ENCODE peak calls at places on chromosomes 7 and 10, in nine cellular contexts. F, Z, C, D, N, H, S, G and W are unnamed samples.

GRCh38 chr10:50992972-50993766 is 81.1 kb upstream of the PRKG1 start:
- DNase-seq in H (no peak), F (peak; percentile 7), S (no peak), C (no peak), Z (no peak), D (no peak), G (no peak), N (no peak), W (no peak)

GRCh38 chr10:51960494-51960895 is 261.1 kb upstream of the CSTF2T start:
- DNase-seq in F (peak; percentile 34), G (no peak), Z (peak; percentile 22), C (no peak), S (no peak), N (peak; percentile 3), H (no peak), D (no peak), W (no peak)

GRCh38 chr7:102303669-102304422 is 17.2 kb downstream of the SH2B2 start:
- DNase-seq in G (no peak), H (no peak), F (no peak), S (no peak), Z (no peak), C (no peak), N (no peak), D (no peak), W (no peak)

GRCh38 chr10:103547391-103547946 is 54.0 kb downstream of the NEURL1 start:
- DNase-seq in D (no peak), H (no peak), N (no peak), G (no peak), F (peak; percentile 44), S (peak; percentile 70), C (peak; percentile 24), Z (peak; percentile 17), W (no peak)

GRCh38 chr7:134943785-134944400 is 42.4 kb upstream of the AGBL3 start:
- DNase-seq in G (no peak), N (peak; percentile 57), S (no peak), C (no peak), Z (peak; percentile 51), F (peak; percentile 74), D (no peak), H (no peak), W (no peak)

GRCh38 chr7:157518514-157519175 is 181.8 kb downstream of the DNAJB6 start:
- DNase-seq in Z (no peak), N (no peak), S (no peak), G (no peak), H (no peak), F (no peak), C (no peak), D (no peak), W (peak; percentile 33)

GRCh38 chr7:156752371-156753297 is 112.1 kb downstream of the RNF32 start:
- DNase-seq in H (no peak), F (no peak), G (no peak), D (no peak), S (no peak), Z (no peak), N (peak; percentile 7), C (no peak), W (no peak)

GRCh38 chr7:24817339-24817738 is 60.1 kb upstream of the GSDME start:
- DNase-seq in H (no peak), N (no peak), S (no peak), C (no peak), D (no peak), Z (no peak), F (no peak), G (no peak), W (no peak)

GRCh38 chr10:79070091-79070610 is 1.4 kb downstream of the ZMIZ1 start:
- DNase-seq in N (no peak), C (peak; percentile 62), G (no peak), H (no peak), D (peak; percentile 52), Z (peak; percentile 30), F (peak; percentile 70), S (no peak), W (peak; percentile 83)

GRCh38 chr10:132564249-132564605 is 26.6 kb downstream of the INPP5A start:
- DNase-seq in H (no peak), N (no peak), C (no peak), D (no peak), S (no peak), G (no peak), F (no peak), Z (no peak), W (peak; percentile 52)

GRCh38 chr10:132562177-132562915 is 24.8 kb downstream of the INPP5A start:
- DNase-seq in N (no peak), Z (no peak), S (no peak), C (no peak), D (no peak), F (no peak), H (no peak), G (no peak), W (peak; percentile 59)

GRCh38 chr10:132563485-132564248 is 26.1 kb downstream of the INPP5A start:
- DNase-seq in S (no peak), N (no peak), G (no peak), F (no peak), C (no peak), Z (no peak), D (peak; percentile 39), H (no peak), W (peak; percentile 75)

GRCh38 chr10:132564690-132565089 is 27.1 kb downstream of the INPP5A start:
- DNase-seq in Z (no peak), G (no peak), S (no peak), C (no peak), N (no peak), F (no peak), D (no peak), H (no peak), W (peak; percentile 63)

DNA sequence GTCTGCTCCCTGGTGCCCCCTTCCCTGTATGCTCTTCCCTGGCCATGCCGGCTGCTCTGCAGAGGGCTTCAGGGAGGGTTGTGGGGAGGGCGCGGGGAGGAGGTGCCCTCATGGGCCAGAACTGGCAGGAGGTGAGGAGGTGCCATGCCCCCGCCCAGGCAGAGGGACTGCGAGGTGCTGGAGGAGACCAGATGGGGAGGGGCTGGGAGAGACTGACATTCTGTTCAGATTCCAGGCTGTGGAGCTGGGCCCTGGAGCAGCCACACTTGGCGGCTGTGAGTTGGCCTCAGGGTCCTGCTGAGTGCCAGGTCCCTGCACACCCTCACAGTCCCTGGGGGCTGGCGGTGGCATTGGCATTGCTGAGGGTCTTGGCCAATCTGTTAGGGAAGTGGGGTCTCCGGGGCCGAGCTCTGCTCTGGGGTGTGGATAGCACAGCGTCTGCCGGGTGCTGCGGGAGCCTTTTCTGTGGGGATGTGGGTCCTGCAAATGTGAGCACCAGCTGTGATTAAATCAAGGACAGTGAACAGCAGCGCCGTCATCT is 25.4 kb downstream of the INPP5A start:
- DNase-seq in N (no peak), D (no peak), C (no peak), G (no peak), Z (no peak), S (no peak), F (no peak), H (no peak), W (peak; percentile 63)
- TF ChIP-seq POLR2AphosphoS5 in N (no peak), D (no peak), C (no peak), G (no peak), Z (no peak), S (no peak), F (no peak), H (no peak), W (no peak)

GRCh38 chr7:105454058-105454739 is 65.5 kb upstream of the SRPK2 start:
- DNase-seq in Z (no peak), C (no peak), G (no peak), F (no peak), N (no peak), D (no peak), S (no peak), H (no peak), W (no peak)
- TF ChIP-seq EP300 in Z (no peak), C (no peak), G (no peak), F (peak; percentile 65), N (no peak), D (no peak), S (no peak), H (no peak), W (no peak)

DNA sequence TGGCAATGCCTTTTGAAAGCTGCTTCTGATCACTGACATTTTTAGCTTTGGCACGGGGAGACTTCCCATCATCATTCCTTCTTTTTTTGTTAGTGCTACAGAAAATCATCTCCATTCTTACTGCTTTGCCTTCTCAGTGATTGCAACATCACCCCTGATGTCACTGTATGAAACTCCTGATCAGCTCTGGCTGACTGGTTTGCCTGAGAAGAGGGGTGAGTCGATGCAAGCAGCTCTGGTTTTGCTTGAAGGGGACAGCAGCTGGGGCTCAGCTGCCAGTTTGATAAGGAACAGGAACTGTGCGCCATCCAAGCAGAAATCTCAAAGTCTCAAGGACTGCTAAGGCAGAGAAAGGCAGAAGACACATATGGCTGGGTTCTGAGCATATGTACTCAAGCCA is 808.5 kb upstream of the CELF2 start:
- DNase-seq in F (no peak), N (no peak), Z (no peak), S (no peak), G (no peak), C (no peak), D (no peak), H (no peak), W (peak; percentile 64)
- H3K27ac ChIP-seq in F (no peak overlapping the region), N (no peak overlapping the region), Z (no peak overlapping the region), S (no peak overlapping the region), G (no peak overlapping the region), C (no peak overlapping the region), D (no peak overlapping the region), H (no peak overlapping the region), W (no peak overlapping the region)

DNA sequence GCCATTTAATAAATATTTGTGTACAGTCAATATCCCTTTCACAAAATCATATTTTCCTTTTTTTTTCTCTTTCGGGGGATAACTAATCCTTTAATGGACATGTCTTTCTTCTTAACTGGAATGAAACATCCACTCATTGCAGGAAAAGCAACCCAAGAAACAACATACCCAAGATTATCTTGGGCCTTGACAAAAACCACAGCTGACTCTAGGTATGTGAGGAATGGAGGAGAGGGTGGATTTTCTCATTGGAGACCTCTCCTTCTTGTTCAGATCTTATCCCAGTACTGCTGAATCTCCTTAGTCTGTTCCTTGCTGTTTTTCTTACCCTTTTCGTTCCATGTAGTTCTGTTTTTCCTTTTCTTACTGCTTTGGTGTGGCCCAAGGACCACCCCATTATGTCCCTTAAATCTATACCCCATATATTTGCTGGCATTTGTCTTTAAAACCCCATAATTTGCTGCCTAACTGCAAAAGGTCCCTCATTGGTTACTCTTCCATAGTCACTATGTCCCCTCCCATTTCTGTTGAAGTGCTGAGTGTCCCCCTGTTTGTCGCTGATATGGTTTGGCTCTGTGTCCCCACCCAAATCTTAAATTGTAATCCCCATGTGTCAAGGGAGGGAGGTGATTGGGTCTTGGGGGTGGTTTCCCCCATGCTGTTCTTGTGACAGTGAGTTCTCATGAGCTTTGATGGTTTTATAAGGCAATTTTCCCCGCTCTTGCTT is 6.8 kb upstream of the CDK6 start:
- DNase-seq in Z (peak; percentile 30), D (no peak), S (no peak), H (no peak), F (no peak), G (no peak), N (no peak), C (no peak), W (no peak)
- TF ChIP-seq POLR2AphosphoS5 in Z (no peak), D (no peak), S (no peak), H (no peak), F (no peak), G (no peak), N (no peak), C (no peak), W (no peak)